ENCODE peak calls at places on chromosomes 5 and 9, in seven cellular contexts. M, R, Y, W, D, H and C are unnamed samples.

GRCh38 chr9:7033091-7033490 is 275.3 kb downstream of the KDM4C start:
- DNase-seq in M (no peak), Y (no peak), R (no peak), H (no peak), D (no peak), W (no peak), C (no peak)

GRCh38 chr5:126973193-126973592 is 57.2 kb downstream of the MARCHF3 start:
- DNase-seq in H (no peak), W (no peak), R (no peak), Y (no peak), D (no peak), M (no peak), C (no peak)

GRCh38 chr5:172874647-172875371 is 40.8 kb downstream of the ERGIC1 start:
- DNase-seq in W (no peak), M (no peak), R (no peak), Y (no peak), D (no peak), H (no peak), C (no peak)

GRCh38 chr9:101162231-101162630 is 133.7 kb downstream of the PLPPR1 start:
- DNase-seq in H (no peak), Y (no peak), R (no peak), M (no peak), D (no peak), W (no peak), C (no peak)

GRCh38 chr9:78292716-78293497 is 4.0 kb upstream of the PSAT1 start:
- DNase-seq in D (no peak), R (no peak), Y (peak; percentile 30), H (no peak), M (no peak), W (no peak), C (no peak)

GRCh38 chr5:116527587-116527986 is 47.0 kb downstream of the SEMA6A start:
- DNase-seq in W (no peak), M (no peak), R (no peak), D (no peak), Y (no peak), H (no peak), C (no peak)

GRCh38 chr9:6563036-6563435 is 82.5 kb downstream of the GLDC start:
- DNase-seq in R (no peak), H (no peak), Y (no peak), W (no peak), M (no peak), D (no peak), C (no peak)

GRCh38 chr9:126001581-126002225 is 254.5 kb downstream of the PBX3 start:
- DNase-seq in R (no peak), M (peak; percentile 52), D (no peak), H (no peak), Y (no peak), W (no peak), C (no peak)

GRCh38 chr5:157241483-157241882 is 24.4 kb upstream of the CYFIP2 start:
- DNase-seq in M (no peak), Y (no peak), W (no peak), R (no peak), H (no peak), D (no peak), C (no peak)

GRCh38 chr5:154967419-154968024 is 26.6 kb downstream of the MRPL22 start:
- DNase-seq in Y (no peak), R (no peak), H (no peak), D (no peak), W (peak; percentile 41), M (no peak), C (no peak)

GRCh38 chr5:44875661-44876250 is 67.0 kb downstream of the MRPS30 start:
- DNase-seq in H (no peak), D (no peak), R (no peak), M (no peak), W (peak; percentile 98), Y (peak; percentile 29), C (no peak)

GRCh38 chr9:117545846-117546245 is 131.0 kb upstream of the ASTN2 start:
- DNase-seq in M (no peak), D (no peak), H (no peak), R (no peak), W (no peak), Y (no peak), C (no peak)

GRCh38 chr9:110828148-110828730 is 159.6 kb downstream of the MUSK start:
- DNase-seq in D (no peak), R (no peak), H (no peak), Y (no peak), W (no peak), M (no peak), C (no peak)

GRCh38 chr9:89593776-89594427 is 10.9 kb upstream of the GADD45G start:
- DNase-seq in D (peak; percentile 47), W (peak; percentile 58), R (peak; percentile 57), M (peak; percentile 78), H (peak; percentile 55), Y (peak; percentile 61), C (no peak)